ENCODE peak calls at places on chromosome 19, in ten cellular contexts. One of them, this sample, is unnamed.

GRCh38 chr19:807627-808175 is 10.4 kb downstream of the PTBP1 start:
- DNase-seq in K562: peak; percentile 20
- DNase-seq in esophagus muscularis mucosa: no peak
- DNase-seq in suprapubic skin: no peak
- DNase-seq in stomach: no peak
- DNase-seq in transverse colon: no peak
- DNase-seq in HepG2: no peak
- DNase-seq in sigmoid colon: no peak
- DNase-seq in breast epithelium: no peak
- DNase-seq in H1: no peak
- DNase-seq in this sample: no peak

GRCh38 chr19:13984186-13984585 is 21.9 kb downstream of the RFX1 start:
- DNase-seq in breast epithelium: no peak
- DNase-seq in esophagus muscularis mucosa: no peak
- DNase-seq in K562: no peak
- DNase-seq in sigmoid colon: no peak
- DNase-seq in suprapubic skin: no peak
- DNase-seq in H1: no peak
- DNase-seq in stomach: no peak
- DNase-seq in HepG2: no peak
- DNase-seq in transverse colon: no peak
- DNase-seq in this sample: no peak

GRCh38 chr19:34480971-34481821 is at the start of gene WTIP:
- DNase-seq in sigmoid colon: peak; percentile 86
- DNase-seq in H1: peak; percentile 88
- DNase-seq in stomach: peak; percentile 67
- DNase-seq in suprapubic skin: peak; percentile 83
- DNase-seq in esophagus muscularis mucosa: no peak
- DNase-seq in HepG2: peak; percentile 62
- DNase-seq in K562: no peak
- DNase-seq in breast epithelium: peak; percentile 52
- DNase-seq in transverse colon: peak; percentile 41
- DNase-seq in this sample: no peak

GRCh38 chr19:14475251-14476073 is at the start of gene PTGER1:
- DNase-seq in breast epithelium: no peak
- DNase-seq in K562: peak; percentile 82
- DNase-seq in sigmoid colon: no peak
- DNase-seq in suprapubic skin: no peak
- DNase-seq in transverse colon: no peak
- DNase-seq in esophagus muscularis mucosa: no peak
- DNase-seq in HepG2: no peak
- DNase-seq in stomach: no peak
- DNase-seq in H1: peak; percentile 76
- DNase-seq in this sample: no peak

GRCh38 chr19:49130325-49130724 is 11.0 kb downstream of the PPFIA3 start:
- DNase-seq in HepG2: no peak
- DNase-seq in stomach: no peak
- DNase-seq in suprapubic skin: no peak
- DNase-seq in transverse colon: no peak
- DNase-seq in esophagus muscularis mucosa: no peak
- DNase-seq in sigmoid colon: no peak
- DNase-seq in breast epithelium: no peak
- DNase-seq in K562: no peak
- DNase-seq in H1: no peak
- DNase-seq in this sample: no peak

GRCh38 chr19:681029-681626 is 4.9 kb downstream of the FSTL3 start:
- DNase-seq in H1: no peak
- DNase-seq in K562: peak; percentile 93
- DNase-seq in transverse colon: peak; percentile 92
- DNase-seq in sigmoid colon: peak; percentile 88
- DNase-seq in suprapubic skin: peak; percentile 83
- DNase-seq in breast epithelium: no peak
- DNase-seq in stomach: peak; percentile 90
- DNase-seq in HepG2: no peak
- DNase-seq in esophagus muscularis mucosa: no peak
- DNase-seq in this sample: no peak

GRCh38 chr19:48806818-48807589 is 3.8 kb downstream of the BCAT2 start:
- DNase-seq in breast epithelium: no peak
- DNase-seq in K562: peak; percentile 47
- DNase-seq in transverse colon: peak; percentile 68
- DNase-seq in sigmoid colon: no peak
- DNase-seq in stomach: no peak
- DNase-seq in HepG2: peak; percentile 88
- DNase-seq in suprapubic skin: no peak
- DNase-seq in esophagus muscularis mucosa: no peak
- DNase-seq in H1: peak; percentile 55
- DNase-seq in this sample: no peak

GRCh38 chr19:15129856-15130580 is 22.8 kb downstream of the SYDE1 start:
- DNase-seq in suprapubic skin: no peak
- DNase-seq in transverse colon: no peak
- DNase-seq in K562: no peak
- DNase-seq in sigmoid colon: peak; percentile 4
- DNase-seq in H1: no peak
- DNase-seq in esophagus muscularis mucosa: no peak
- DNase-seq in HepG2: no peak
- DNase-seq in breast epithelium: peak; percentile 48
- DNase-seq in stomach: no peak
- DNase-seq in this sample: no peak

GRCh38 chr19:3682741-3683404 is 17.4 kb downstream of the PIP5K1C start:
- DNase-seq in stomach: no peak
- DNase-seq in suprapubic skin: no peak
- DNase-seq in breast epithelium: no peak
- DNase-seq in transverse colon: no peak
- DNase-seq in H1: no peak
- DNase-seq in HepG2: no peak
- DNase-seq in esophagus muscularis mucosa: no peak
- DNase-seq in K562: peak; percentile 68
- DNase-seq in sigmoid colon: no peak
- DNase-seq in this sample: no peak

GRCh38 chr19:3684817-3685410 is 15.4 kb downstream of the PIP5K1C start:
- DNase-seq in HepG2: no peak
- DNase-seq in H1: no peak
- DNase-seq in breast epithelium: no peak
- DNase-seq in transverse colon: no peak
- DNase-seq in stomach: no peak
- DNase-seq in sigmoid colon: no peak
- DNase-seq in esophagus muscularis mucosa: no peak
- DNase-seq in suprapubic skin: no peak
- DNase-seq in K562: no peak
- DNase-seq in this sample: no peak

GRCh38 chr19:3683866-3684816 is 16.1 kb downstream of the PIP5K1C start:
- DNase-seq in K562: peak; percentile 85
- DNase-seq in sigmoid colon: no peak
- DNase-seq in transverse colon: no peak
- DNase-seq in breast epithelium: no peak
- DNase-seq in esophagus muscularis mucosa: no peak
- DNase-seq in HepG2: no peak
- DNase-seq in suprapubic skin: no peak
- DNase-seq in H1: no peak
- DNase-seq in stomach: no peak
- DNase-seq in this sample: no peak

GRCh38 chr19:3682286-3682685 is 18.0 kb downstream of the PIP5K1C start:
- DNase-seq in breast epithelium: no peak
- DNase-seq in sigmoid colon: no peak
- DNase-seq in HepG2: no peak
- DNase-seq in transverse colon: no peak
- DNase-seq in suprapubic skin: no peak
- DNase-seq in H1: no peak
- DNase-seq in K562: no peak
- DNase-seq in stomach: no peak
- DNase-seq in esophagus muscularis mucosa: no peak
- DNase-seq in this sample: no peak

GRCh38 chr19:3683405-3683865 is 16.8 kb downstream of the PIP5K1C start:
- DNase-seq in stomach: no peak
- DNase-seq in breast epithelium: no peak
- DNase-seq in esophagus muscularis mucosa: no peak
- DNase-seq in suprapubic skin: no peak
- DNase-seq in sigmoid colon: no peak
- DNase-seq in HepG2: no peak
- DNase-seq in K562: peak; percentile 72
- DNase-seq in transverse colon: no peak
- DNase-seq in H1: no peak
- DNase-seq in this sample: no peak
- TF ChIP-seq POLR2AphosphoS5 in stomach: no peak
- TF ChIP-seq POLR2AphosphoS5 in breast epithelium: no peak
- TF ChIP-seq POLR2AphosphoS5 in esophagus muscularis mucosa: peak; percentile 67
- TF ChIP-seq POLR2AphosphoS5 in suprapubic skin: no peak
- TF ChIP-seq POLR2AphosphoS5 in sigmoid colon: no peak
- TF ChIP-seq POLR2AphosphoS5 in HepG2: no peak
- TF ChIP-seq POLR2AphosphoS5 in K562: no peak
- TF ChIP-seq POLR2AphosphoS5 in transverse colon: no peak
- TF ChIP-seq POLR2AphosphoS5 in H1: no peak
- TF ChIP-seq POLR2AphosphoS5 in this sample: peak; percentile 68

DNA sequence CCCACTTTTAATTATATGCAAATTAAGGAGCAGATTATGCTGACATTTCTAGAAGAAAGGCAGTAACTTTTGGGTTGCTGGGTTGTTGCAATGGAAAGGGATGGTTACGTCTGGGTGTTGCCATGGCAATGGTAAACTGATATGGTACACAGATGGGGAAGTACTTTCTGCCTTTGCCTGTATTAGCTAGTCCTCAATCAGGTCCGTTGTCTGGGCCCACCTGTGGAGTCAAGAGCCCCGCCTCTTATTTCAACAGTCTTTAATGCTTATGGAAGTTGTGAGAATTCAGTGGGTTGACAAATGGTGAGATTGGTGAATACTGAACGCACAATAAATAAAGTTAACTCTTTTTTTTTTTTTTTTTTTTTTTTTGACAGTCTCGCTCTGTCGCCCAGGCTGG is 30.6 kb upstream of the DPP9 start:
- DNase-seq in K562: no peak
- DNase-seq in stomach: no peak
- DNase-seq in H1: no peak
- DNase-seq in esophagus muscularis mucosa: no peak
- DNase-seq in breast epithelium: no peak
- DNase-seq in suprapubic skin: no peak
- DNase-seq in sigmoid colon: no peak
- DNase-seq in HepG2: no peak
- DNase-seq in transverse colon: no peak
- DNase-seq in this sample: no peak
- TF ChIP-seq POLR2A in K562: no peak
- TF ChIP-seq POLR2A in stomach: no peak
- TF ChIP-seq POLR2A in H1: no peak
- TF ChIP-seq POLR2A in esophagus muscularis mucosa: no peak
- TF ChIP-seq POLR2A in breast epithelium: no peak
- TF ChIP-seq POLR2A in suprapubic skin: no peak
- TF ChIP-seq POLR2A in sigmoid colon: no peak
- TF ChIP-seq POLR2A in HepG2: no peak
- TF ChIP-seq POLR2A in transverse colon: no peak
- TF ChIP-seq POLR2A in this sample: no peak

GRCh38 chr19:7312816-7313215 is 18.6 kb upstream of the INSR start:
- DNase-seq in HepG2: no peak
- DNase-seq in transverse colon: no peak
- DNase-seq in esophagus muscularis mucosa: no peak
- DNase-seq in stomach: no peak
- DNase-seq in H1: no peak
- DNase-seq in K562: no peak
- DNase-seq in sigmoid colon: no peak
- DNase-seq in breast epithelium: no peak
- DNase-seq in suprapubic skin: no peak
- DNase-seq in this sample: no peak
- TF ChIP-seq POLR2AphosphoS5 in HepG2: no peak
- TF ChIP-seq POLR2AphosphoS5 in transverse colon: no peak
- TF ChIP-seq POLR2AphosphoS5 in esophagus muscularis mucosa: no peak
- TF ChIP-seq POLR2AphosphoS5 in stomach: no peak
- TF ChIP-seq POLR2AphosphoS5 in H1: no peak
- TF ChIP-seq POLR2AphosphoS5 in K562: no peak
- TF ChIP-seq POLR2AphosphoS5 in sigmoid colon: no peak
- TF ChIP-seq POLR2AphosphoS5 in breast epithelium: no peak
- TF ChIP-seq POLR2AphosphoS5 in suprapubic skin: no peak
- TF ChIP-seq POLR2AphosphoS5 in this sample: no peak

GRCh38 chr19:55340784-55341147 is 1.1 kb downstream of the KMT5C start:
- DNase-seq in suprapubic skin: peak; percentile 80
- DNase-seq in sigmoid colon: no peak
- DNase-seq in breast epithelium: peak; percentile 30
- DNase-seq in transverse colon: peak; percentile 43
- DNase-seq in H1: no peak
- DNase-seq in K562: no peak
- DNase-seq in stomach: no peak
- DNase-seq in esophagus muscularis mucosa: no peak
- DNase-seq in HepG2: no peak
- DNase-seq in this sample: no peak

GRCh38 chr19:55340144-55340783 is 588 bp downstream of the KMT5C start:
- DNase-seq in K562: peak; percentile 38
- DNase-seq in esophagus muscularis mucosa: no peak
- DNase-seq in transverse colon: peak; percentile 46
- DNase-seq in breast epithelium: peak; percentile 30
- DNase-seq in suprapubic skin: peak; percentile 79
- DNase-seq in HepG2: no peak
- DNase-seq in sigmoid colon: no peak
- DNase-seq in H1: no peak
- DNase-seq in stomach: no peak
- DNase-seq in this sample: no peak

GRCh38 chr19:55342044-55342531 is 2.4 kb downstream of the KMT5C start:
- DNase-seq in esophagus muscularis mucosa: no peak
- DNase-seq in breast epithelium: no peak
- DNase-seq in transverse colon: no peak
- DNase-seq in H1: no peak
- DNase-seq in sigmoid colon: no peak
- DNase-seq in HepG2: no peak
- DNase-seq in K562: peak; percentile 37
- DNase-seq in suprapubic skin: no peak
- DNase-seq in stomach: no peak
- DNase-seq in this sample: no peak

GRCh38 chr19:55339225-55340143 is at the start of gene KMT5C:
- DNase-seq in H1: peak; percentile 100
- DNase-seq in esophagus muscularis mucosa: peak; percentile 100
- DNase-seq in transverse colon: peak; percentile 100
- DNase-seq in sigmoid colon: peak; percentile 100
- DNase-seq in breast epithelium: peak; percentile 100
- DNase-seq in K562: peak; percentile 99
- DNase-seq in stomach: peak; percentile 100
- DNase-seq in HepG2: peak; percentile 100
- DNase-seq in suprapubic skin: peak; percentile 100
- DNase-seq in this sample: peak; percentile 100

DNA sequence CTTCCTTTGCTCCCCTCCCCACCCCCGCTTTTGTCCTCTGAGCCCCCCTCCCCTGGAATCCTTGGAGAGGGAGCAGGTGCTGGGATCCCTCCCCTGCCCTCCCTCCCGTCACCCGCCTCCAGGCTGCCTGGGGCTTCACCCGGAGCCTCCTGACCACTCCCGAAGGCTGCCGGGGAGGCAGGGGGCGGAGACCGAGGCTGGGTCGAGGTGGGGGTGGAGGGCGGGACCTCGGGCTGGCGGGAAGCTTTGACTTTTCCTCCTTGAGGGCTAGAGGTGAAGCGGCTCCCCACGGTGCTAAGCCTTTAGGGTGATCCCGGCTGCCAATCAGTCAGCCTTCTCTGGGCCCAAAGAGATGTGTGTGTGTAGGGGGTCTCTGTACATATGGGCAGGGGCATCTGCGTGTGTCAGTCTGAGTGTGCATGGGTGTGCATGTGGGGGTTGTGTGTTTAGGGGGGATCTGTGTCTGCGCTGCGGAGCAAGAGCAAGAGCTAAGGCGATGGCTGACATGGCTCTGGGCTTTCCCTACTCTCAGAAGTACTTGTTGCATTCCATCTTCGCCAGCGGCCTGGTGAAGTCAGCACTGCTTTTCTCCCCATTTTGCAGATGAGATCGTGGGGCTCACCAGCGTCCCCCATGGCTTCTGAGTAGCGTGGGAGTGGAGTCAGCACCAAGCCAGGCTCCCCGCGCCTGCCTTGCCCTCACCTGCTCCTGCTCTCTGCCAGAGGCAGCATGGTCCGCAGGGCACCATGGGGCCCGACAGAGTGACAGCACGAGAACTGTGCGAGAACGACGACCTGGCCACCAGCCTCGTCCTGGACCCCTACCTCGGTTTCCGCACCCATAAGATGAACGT is 1.7 kb downstream of the KMT5C start:
- DNase-seq in sigmoid colon: peak; percentile 91
- DNase-seq in stomach: peak; percentile 77
- DNase-seq in esophagus muscularis mucosa: no peak
- DNase-seq in H1: peak; percentile 79
- DNase-seq in HepG2: peak; percentile 40
- DNase-seq in breast epithelium: peak; percentile 59
- DNase-seq in K562: peak; percentile 94
- DNase-seq in suprapubic skin: peak; percentile 78
- DNase-seq in transverse colon: peak; percentile 87
- DNase-seq in this sample: no peak
- TF ChIP-seq POLR2A in sigmoid colon: no peak
- TF ChIP-seq POLR2A in stomach: no peak
- TF ChIP-seq POLR2A in esophagus muscularis mucosa: no peak
- TF ChIP-seq POLR2A in H1: no peak
- TF ChIP-seq POLR2A in HepG2: no peak
- TF ChIP-seq POLR2A in breast epithelium: no peak
- TF ChIP-seq POLR2A in K562: no peak
- TF ChIP-seq POLR2A in suprapubic skin: no peak
- TF ChIP-seq POLR2A in transverse colon: no peak
- TF ChIP-seq POLR2A in this sample: no peak

This sample was measured in vagina.